ENCODE peak calls at places on chromosomes 16 and 17, in four cellular contexts. One of them, this sample, is unnamed.

GRCh38 chr16:48556913-48557351 is 53.0 kb downstream of the N4BP1 start:
- DNase-seq in GM12878: peak
- DNase-seq in GM12891: no peak
- DNase-seq in K562: no peak
- DNase-seq in this sample: no peak

GRCh38 chr17:57701121-57701520 is 44.0 kb downstream of the CCDC182 start:
- DNase-seq in GM12878: no peak
- DNase-seq in GM12891: no peak
- DNase-seq in K562: no peak
- DNase-seq in this sample: no peak

GRCh38 chr17:40553694-40554534 is 11.4 kb downstream of the CCR7 start:
- DNase-seq in GM12891: no peak
- DNase-seq in K562: peak
- DNase-seq in GM12878: no peak
- DNase-seq in this sample: no peak

GRCh38 chr17:81885869-81886548 is 5.4 kb downstream of the ALYREF start:
- DNase-seq in GM12878: no peak
- DNase-seq in K562: peak
- DNase-seq in GM12891: no peak
- DNase-seq in this sample: no peak

GRCh38 chr16:5615868-5616642 is 518.5 kb upstream of the EEF2KMT start:
- DNase-seq in GM12878: no peak
- DNase-seq in GM12891: peak
- DNase-seq in K562: peak
- DNase-seq in this sample: peak

GRCh38 chr17:59406808-59407381 is 75.4 kb downstream of the YPEL2 start:
- DNase-seq in K562: no peak
- DNase-seq in GM12878: no peak
- DNase-seq in GM12891: no peak
- DNase-seq in this sample: no peak

GRCh38 chr16:80875616-80876015 is 71.2 kb upstream of the CDYL2 start:
- DNase-seq in K562: no peak
- DNase-seq in GM12878: no peak
- DNase-seq in GM12891: no peak
- DNase-seq in this sample: no peak

GRCh38 chr17:32489320-32490100 is 2.7 kb downstream of the CDK5R1 start:
- DNase-seq in GM12878: no peak
- DNase-seq in GM12891: no peak
- DNase-seq in K562: no peak
- DNase-seq in this sample: no peak

GRCh38 chr17:49217651-49218413 is 7.3 kb downstream of the ABI3 start:
- DNase-seq in GM12878: peak
- DNase-seq in K562: no peak
- DNase-seq in GM12891: peak
- DNase-seq in this sample: peak

GRCh38 chr17:39951924-39952664 is 10.7 kb upstream of the GSDMA start:
- DNase-seq in K562: no peak
- DNase-seq in GM12878: no peak
- DNase-seq in GM12891: no peak
- DNase-seq in this sample: no peak

GRCh38 chr17:73237714-73238113 is 24.0 kb downstream of the CPSF4L start:
- DNase-seq in GM12878: no peak
- DNase-seq in GM12891: no peak
- DNase-seq in K562: no peak
- DNase-seq in this sample: no peak

GRCh38 chr16:63361032-63361624 is 1324.9 kb upstream of the CDH8 start:
- DNase-seq in GM12878: no peak
- DNase-seq in GM12891: no peak
- DNase-seq in K562: peak
- DNase-seq in this sample: peak

GRCh38 chr16:53150769-53151168 is 96.0 kb downstream of the CHD9 start:
- DNase-seq in GM12891: no peak
- DNase-seq in K562: no peak
- DNase-seq in GM12878: no peak
- DNase-seq in this sample: no peak

GRCh38 chr17:1078831-1079561 is 82.1 kb downstream of the TIMM22 start:
- DNase-seq in K562: no peak
- DNase-seq in GM12878: no peak
- DNase-seq in GM12891: no peak
- DNase-seq in this sample: no peak
- TF ChIP-seq SPI1 in K562: no peak
- TF ChIP-seq SPI1 in GM12878: no peak
- TF ChIP-seq SPI1 in GM12891: no peak
- TF ChIP-seq SPI1 in this sample: no peak

GRCh38 chr17:44086364-44087311 is 16.1 kb downstream of the G6PC3 start:
- DNase-seq in GM12878: no peak
- DNase-seq in GM12891: no peak
- DNase-seq in K562: peak
- DNase-seq in this sample: no peak
- TF ChIP-seq SPI1 in GM12878: no peak
- TF ChIP-seq SPI1 in GM12891: no peak
- TF ChIP-seq SPI1 in K562: peak
- TF ChIP-seq SPI1 in this sample: no peak

GRCh38 chr17:62739666-62740065 is 68.4 kb downstream of the MARCHF10 start:
- DNase-seq in GM12878: no peak
- DNase-seq in K562: no peak
- DNase-seq in GM12891: no peak
- DNase-seq in this sample: no peak
- TF ChIP-seq SPI1 in GM12878: no peak
- TF ChIP-seq SPI1 in K562: no peak
- TF ChIP-seq SPI1 in GM12891: no peak
- TF ChIP-seq SPI1 in this sample: no peak

GRCh38 chr16:84535851-84536250 is 31.4 kb upstream of the MEAK7 start:
- DNase-seq in K562: no peak
- DNase-seq in GM12878: no peak
- DNase-seq in GM12891: no peak
- DNase-seq in this sample: no peak

GRCh38 chr16:84532855-84533486 is 28.5 kb upstream of the MEAK7 start:
- DNase-seq in GM12891: no peak
- DNase-seq in K562: no peak
- DNase-seq in GM12878: no peak
- DNase-seq in this sample: no peak

GRCh38 chr16:84537431-84538151 is 33.1 kb upstream of the MEAK7 start:
- DNase-seq in GM12891: no peak
- DNase-seq in K562: peak
- DNase-seq in GM12878: no peak
- DNase-seq in this sample: no peak

GRCh38 chr16:84534815-84535214 is 30.4 kb upstream of the MEAK7 start:
- DNase-seq in GM12878: no peak
- DNase-seq in GM12891: no peak
- DNase-seq in K562: no peak
- DNase-seq in this sample: no peak

DNA sequence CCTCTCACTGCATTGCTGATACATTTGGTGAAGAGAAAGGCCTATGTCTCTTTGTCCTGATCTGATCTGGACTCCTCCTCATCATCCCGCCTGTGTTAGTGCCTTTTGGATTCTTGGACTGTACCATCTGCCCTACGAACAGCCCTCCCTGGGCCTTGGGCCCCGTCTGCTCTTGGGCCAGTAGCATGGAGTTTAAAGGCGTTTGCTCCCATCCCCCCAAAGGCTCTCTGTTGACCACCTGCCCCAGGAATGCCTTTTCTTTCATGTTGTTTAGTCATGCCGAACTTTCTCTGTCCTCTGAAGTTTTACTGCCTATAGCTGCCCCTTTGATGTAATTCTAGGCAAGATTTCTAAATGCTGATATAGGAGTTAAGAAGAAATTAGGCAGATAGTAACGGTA is 30.9 kb upstream of the MEAK7 start:
- DNase-seq in K562: no peak
- DNase-seq in GM12891: no peak
- DNase-seq in GM12878: no peak
- DNase-seq in this sample: no peak
- TF ChIP-seq SPI1 in K562: no peak
- TF ChIP-seq SPI1 in GM12891: no peak
- TF ChIP-seq SPI1 in GM12878: no peak
- TF ChIP-seq SPI1 in this sample: no peak